ENCODE peak calls at places on chromosomes 1 and 21, in five cellular contexts. One of them, this sample, is unnamed.

GRCh38 chr1:235059221-235059620 is 69.4 kb downstream of the TOMM20 start:
- DNase-seq in epithelial cell of esophagus: no peak
- DNase-seq in GM13977: no peak
- DNase-seq in RWPE1: no peak
- DNase-seq in PC-3: no peak
- DNase-seq in this sample: no peak

GRCh38 chr21:25329227-25329626 is 278.1 kb downstream of the MRPL39 start:
- DNase-seq in epithelial cell of esophagus: peak
- DNase-seq in GM13977: no peak
- DNase-seq in RWPE1: peak
- DNase-seq in PC-3: peak
- DNase-seq in this sample: no peak

GRCh38 chr21:20882462-20883415 is 115.5 kb upstream of the NCAM2 start:
- DNase-seq in epithelial cell of esophagus: peak
- DNase-seq in GM13977: no peak
- DNase-seq in RWPE1: peak
- DNase-seq in PC-3: peak
- DNase-seq in this sample: peak

GRCh38 chr1:147741075-147741474 is 19.3 kb downstream of the GJA5 start:
- DNase-seq in epithelial cell of esophagus: no peak
- DNase-seq in GM13977: no peak
- DNase-seq in RWPE1: no peak
- DNase-seq in PC-3: no peak
- DNase-seq in this sample: no peak

GRCh38 chr1:13829152-13829769 is 129.3 kb downstream of the PRDM2 start:
- DNase-seq in epithelial cell of esophagus: peak
- DNase-seq in GM13977: peak
- DNase-seq in RWPE1: no peak
- DNase-seq in PC-3: peak
- DNase-seq in this sample: no peak

GRCh38 chr21:35614412-35614901 is 445.9 kb downstream of the SETD4 start:
- DNase-seq in epithelial cell of esophagus: peak
- DNase-seq in GM13977: no peak
- DNase-seq in RWPE1: peak
- DNase-seq in PC-3: peak
- DNase-seq in this sample: no peak

GRCh38 chr1:12098786-12099185 is 35.7 kb downstream of the TNFRSF8 start:
- DNase-seq in epithelial cell of esophagus: peak
- DNase-seq in GM13977: no peak
- DNase-seq in RWPE1: no peak
- DNase-seq in PC-3: peak
- DNase-seq in this sample: no peak

GRCh38 chr1:150464422-150464826 is 22.8 kb upstream of the TARS2 start:
- DNase-seq in epithelial cell of esophagus: peak
- DNase-seq in GM13977: peak
- DNase-seq in RWPE1: peak
- DNase-seq in PC-3: peak
- DNase-seq in this sample: peak

GRCh38 chr1:34547043-34547674 is 207.7 kb upstream of the GJB5 start:
- DNase-seq in epithelial cell of esophagus: peak
- DNase-seq in GM13977: no peak
- DNase-seq in RWPE1: no peak
- DNase-seq in PC-3: peak
- DNase-seq in this sample: peak

GRCh38 chr21:41722052-41723018 is 44.5 kb downstream of the RIPK4 start:
- DNase-seq in epithelial cell of esophagus: no peak
- DNase-seq in GM13977: no peak
- DNase-seq in RWPE1: no peak
- DNase-seq in PC-3: no peak
- DNase-seq in this sample: no peak

GRCh38 chr1:100036718-100037664 is 67.2 kb downstream of the SLC35A3 start:
- DNase-seq in epithelial cell of esophagus: peak
- DNase-seq in GM13977: no peak
- DNase-seq in RWPE1: peak
- DNase-seq in PC-3: peak
- DNase-seq in this sample: no peak

GRCh38 chr1:47175227-47175934 is 14.5 kb downstream of the PDZK1IP1 start:
- DNase-seq in epithelial cell of esophagus: peak
- DNase-seq in GM13977: peak
- DNase-seq in RWPE1: peak
- DNase-seq in PC-3: peak
- DNase-seq in this sample: peak

GRCh38 chr21:17819878-17820232 is 699 bp upstream of the C21orf91 start:
- DNase-seq in epithelial cell of esophagus: no peak
- DNase-seq in GM13977: peak
- DNase-seq in RWPE1: peak
- DNase-seq in PC-3: no peak
- DNase-seq in this sample: no peak

GRCh38 chr1:195475568-195475967 is 1132.7 kb downstream of the KCNT2 start:
- DNase-seq in epithelial cell of esophagus: no peak
- DNase-seq in GM13977: no peak
- DNase-seq in RWPE1: no peak
- DNase-seq in PC-3: no peak
- DNase-seq in this sample: no peak

GRCh38 chr1:85616011-85616705 is 35.6 kb downstream of the CCN1 start:
- DNase-seq in epithelial cell of esophagus: no peak
- DNase-seq in GM13977: no peak
- DNase-seq in RWPE1: no peak
- DNase-seq in PC-3: no peak
- DNase-seq in this sample: no peak

GRCh38 chr1:27221098-27221497 is 13.3 kb upstream of the WDTC1 start:
- DNase-seq in epithelial cell of esophagus: no peak
- DNase-seq in GM13977: no peak
- DNase-seq in RWPE1: no peak
- DNase-seq in PC-3: no peak
- DNase-seq in this sample: no peak

GRCh38 chr1:114779722-114780121 is 763 bp downstream of the SIKE1 start:
- DNase-seq in epithelial cell of esophagus: no peak
- DNase-seq in GM13977: no peak
- DNase-seq in RWPE1: no peak
- DNase-seq in PC-3: no peak
- DNase-seq in this sample: no peak

GRCh38 chr1:243269461-243269801 is 13.6 kb downstream of the SDCCAG8 start:
- DNase-seq in epithelial cell of esophagus: no peak
- DNase-seq in GM13977: no peak
- DNase-seq in RWPE1: no peak
- DNase-seq in PC-3: no peak
- DNase-seq in this sample: no peak

GRCh38 chr1:154807048-154807591 is 63.0 kb downstream of the KCNN3 start:
- DNase-seq in epithelial cell of esophagus: no peak
- DNase-seq in GM13977: peak
- DNase-seq in RWPE1: no peak
- DNase-seq in PC-3: no peak
- DNase-seq in this sample: no peak

GRCh38 chr1:229271448-229272120 is 673 bp downstream of the RAB4A start:
- DNase-seq in epithelial cell of esophagus: peak
- DNase-seq in GM13977: peak
- DNase-seq in RWPE1: no peak
- DNase-seq in PC-3: peak
- DNase-seq in this sample: no peak

GRCh38 chr1:227998374-227999055 is 8.3 kb upstream of the WNT3A start:
- DNase-seq in epithelial cell of esophagus: no peak
- DNase-seq in GM13977: no peak
- DNase-seq in RWPE1: no peak
- DNase-seq in PC-3: no peak
- DNase-seq in this sample: no peak

GRCh38 chr21:22900511-22900910 is 1902.3 kb downstream of the NCAM2 start:
- DNase-seq in epithelial cell of esophagus: peak
- DNase-seq in GM13977: no peak
- DNase-seq in RWPE1: peak
- DNase-seq in PC-3: peak
- DNase-seq in this sample: no peak

GRCh38 chr1:211532086-211532439 is 40.1 kb upstream of the RD3 start:
- DNase-seq in epithelial cell of esophagus: no peak
- DNase-seq in GM13977: no peak
- DNase-seq in RWPE1: no peak
- DNase-seq in PC-3: no peak
- DNase-seq in this sample: no peak

GRCh38 chr1:157193702-157194391 is 55.7 kb upstream of the ETV3 start:
- DNase-seq in epithelial cell of esophagus: peak
- DNase-seq in GM13977: peak
- DNase-seq in RWPE1: peak
- DNase-seq in PC-3: peak
- DNase-seq in this sample: peak

GRCh38 chr1:221276911-221277310 is 397.7 kb downstream of the HLX start:
- DNase-seq in epithelial cell of esophagus: no peak
- DNase-seq in GM13977: no peak
- DNase-seq in RWPE1: no peak
- DNase-seq in PC-3: peak
- DNase-seq in this sample: no peak

GRCh38 chr1:67484492-67484891 is 54.3 kb upstream of the SERBP1 start:
- DNase-seq in epithelial cell of esophagus: no peak
- DNase-seq in GM13977: no peak
- DNase-seq in RWPE1: no peak
- DNase-seq in PC-3: no peak
- DNase-seq in this sample: no peak

GRCh38 chr1:96521994-96522760 is 199.4 kb upstream of the PTBP2 start:
- DNase-seq in epithelial cell of esophagus: peak
- DNase-seq in GM13977: no peak
- DNase-seq in RWPE1: peak
- DNase-seq in PC-3: peak
- DNase-seq in this sample: no peak

GRCh38 chr1:161198206-161198876 is 513 bp downstream of the ADAMTS4 start:
- DNase-seq in epithelial cell of esophagus: no peak
- DNase-seq in GM13977: no peak
- DNase-seq in RWPE1: peak
- DNase-seq in PC-3: peak
- DNase-seq in this sample: peak

GRCh38 chr21:15264084-15264483 is 199.3 kb upstream of the NRIP1 start:
- DNase-seq in epithelial cell of esophagus: no peak
- DNase-seq in GM13977: no peak
- DNase-seq in RWPE1: no peak
- DNase-seq in PC-3: no peak
- DNase-seq in this sample: no peak

GRCh38 chr1:76006234-76006633 is 68.3 kb upstream of the ST6GALNAC3 start:
- DNase-seq in epithelial cell of esophagus: peak
- DNase-seq in GM13977: no peak
- DNase-seq in RWPE1: no peak
- DNase-seq in PC-3: peak
- DNase-seq in this sample: no peak

GRCh38 chr1:180117764-180118116 is 36.9 kb upstream of the QSOX1 start:
- DNase-seq in epithelial cell of esophagus: peak
- DNase-seq in GM13977: no peak
- DNase-seq in RWPE1: peak
- DNase-seq in PC-3: peak
- DNase-seq in this sample: no peak

GRCh38 chr1:151976868-151977267 is 16.8 kb downstream of the S100A10 start:
- DNase-seq in epithelial cell of esophagus: peak
- DNase-seq in GM13977: no peak
- DNase-seq in RWPE1: no peak
- DNase-seq in PC-3: peak
- DNase-seq in this sample: no peak

GRCh38 chr21:18954415-18954972 is 550.9 kb upstream of the TMPRSS15 start:
- DNase-seq in epithelial cell of esophagus: no peak
- DNase-seq in GM13977: no peak
- DNase-seq in RWPE1: no peak
- DNase-seq in PC-3: no peak
- DNase-seq in this sample: no peak

GRCh38 chr1:155202731-155203515 is 4.8 kb downstream of the THBS3 start:
- DNase-seq in epithelial cell of esophagus: no peak
- DNase-seq in GM13977: no peak
- DNase-seq in RWPE1: no peak
- DNase-seq in PC-3: no peak
- DNase-seq in this sample: no peak

GRCh38 chr1:166819982-166820381 is 19.3 kb upstream of the POGK start:
- DNase-seq in epithelial cell of esophagus: no peak
- DNase-seq in GM13977: no peak
- DNase-seq in RWPE1: no peak
- DNase-seq in PC-3: no peak
- DNase-seq in this sample: no peak

GRCh38 chr1:166827426-166827825 is 11.8 kb upstream of the POGK start:
- DNase-seq in epithelial cell of esophagus: no peak
- DNase-seq in GM13977: no peak
- DNase-seq in RWPE1: no peak
- DNase-seq in PC-3: no peak
- DNase-seq in this sample: no peak

GRCh38 chr1:166822385-166822784 is 16.9 kb upstream of the POGK start:
- DNase-seq in epithelial cell of esophagus: no peak
- DNase-seq in GM13977: no peak
- DNase-seq in RWPE1: no peak
- DNase-seq in PC-3: peak
- DNase-seq in this sample: no peak
- TF ChIP-seq CTCF in epithelial cell of esophagus: peak
- TF ChIP-seq CTCF in GM13977: no peak
- TF ChIP-seq CTCF in RWPE1: peak
- TF ChIP-seq CTCF in PC-3: peak
- TF ChIP-seq CTCF in this sample: peak

GRCh38 chr1:207259391-207259790 is 62.1 kb upstream of the CD55 start:
- DNase-seq in epithelial cell of esophagus: peak
- DNase-seq in GM13977: no peak
- DNase-seq in RWPE1: no peak
- DNase-seq in PC-3: peak
- DNase-seq in this sample: no peak
- TF ChIP-seq CTCF in epithelial cell of esophagus: peak
- TF ChIP-seq CTCF in GM13977: peak
- TF ChIP-seq CTCF in RWPE1: no peak
- TF ChIP-seq CTCF in PC-3: peak
- TF ChIP-seq CTCF in this sample: no peak

DNA sequence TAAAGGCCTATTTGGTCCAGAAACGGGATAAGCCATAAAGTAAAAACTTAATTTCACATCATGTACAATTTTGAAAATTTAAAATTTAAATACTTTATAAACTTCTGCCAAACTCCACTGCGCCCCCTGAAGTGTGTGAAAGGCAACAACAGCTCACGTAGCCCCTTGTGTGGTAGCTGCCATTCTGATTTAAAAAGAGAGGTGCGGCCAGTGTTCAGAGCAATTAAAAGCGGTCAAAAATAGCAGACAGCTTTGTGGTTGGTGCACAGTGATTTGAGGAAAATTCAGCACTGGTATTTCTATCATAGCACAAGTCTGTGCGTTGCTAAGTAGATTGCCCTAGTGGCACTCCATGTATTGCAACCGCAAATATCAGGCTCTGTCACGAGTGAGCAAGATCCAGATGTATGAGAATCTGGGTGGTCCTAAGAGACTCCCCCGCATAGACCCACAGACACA is 122.5 kb downstream of the ATG4C start:
- DNase-seq in epithelial cell of esophagus: no peak
- DNase-seq in GM13977: no peak
- DNase-seq in RWPE1: no peak
- DNase-seq in PC-3: peak
- DNase-seq in this sample: peak
- TF ChIP-seq CTCF in epithelial cell of esophagus: peak
- TF ChIP-seq CTCF in GM13977: peak
- TF ChIP-seq CTCF in RWPE1: no peak
- TF ChIP-seq CTCF in PC-3: peak
- TF ChIP-seq CTCF in this sample: peak

GRCh38 chr1:204075116-204075636 is 2.3 kb downstream of the SOX13 start:
- DNase-seq in epithelial cell of esophagus: peak
- DNase-seq in GM13977: no peak
- DNase-seq in RWPE1: peak
- DNase-seq in PC-3: peak
- DNase-seq in this sample: no peak
- TF ChIP-seq CTCF in epithelial cell of esophagus: no peak
- TF ChIP-seq CTCF in GM13977: no peak
- TF ChIP-seq CTCF in RWPE1: no peak
- TF ChIP-seq CTCF in PC-3: no peak
- TF ChIP-seq CTCF in this sample: no peak

This sample was measured in neural crest cell.